ENCODE peak calls at places on chromosomes 13 and 19, in eight cellular contexts. E, N, Y, V, J, C, Z and W are unnamed samples. For H3K9me2, the result is how much of the 10 kb centered on the place peaks cover.

GRCh38 chr13:93559718-93560117 is 333.1 kb downstream of the GPC6 start:
- DNase-seq in Z (no peak), J (no peak), N (no peak), E (no peak), Y (peak), C (no peak), V (no peak), W (peak)

GRCh38 chr19:30516586-30516985 is 144.4 kb downstream of the ZNF536 start:
- DNase-seq in E (no peak), V (no peak), Z (no peak), J (no peak), N (no peak), Y (no peak), C (no peak), W (no peak)

GRCh38 chr19:9757544-9758501 is 10.7 kb downstream of the ZNF846 start:
- DNase-seq in Z (no peak), J (no peak), Y (no peak), E (peak), V (no peak), C (no peak), N (no peak), W (no peak)

GRCh38 chr19:3986260-3987041 is 1.2 kb upstream of the EEF2 start:
- DNase-seq in N (peak), Z (peak), V (peak), Y (peak), E (peak), J (peak), C (peak), W (peak)

GRCh38 chr13:32545083-32545482 is 6.5 kb upstream of the N4BP2L2 start:
- DNase-seq in V (no peak), C (no peak), Z (no peak), N (no peak), E (no peak), Y (no peak), J (no peak), W (no peak)

GRCh38 chr19:10206226-10206873 is 11.6 kb upstream of the DNMT1 start:
- DNase-seq in C (no peak), Z (no peak), N (no peak), Y (peak), J (peak), V (no peak), E (no peak), W (peak)

GRCh38 chr13:46476174-46476573 is 76.8 kb upstream of the LRCH1 start:
- DNase-seq in C (no peak), E (no peak), Y (no peak), Z (no peak), J (no peak), V (no peak), N (no peak), W (no peak)

GRCh38 chr19:43667524-43668405 is 2.2 kb downstream of the PLAUR start:
- DNase-seq in J (no peak), E (peak), N (no peak), Y (no peak), Z (no peak), V (no peak), C (no peak), W (no peak)

GRCh38 chr13:61086052-61086451 is 329.6 kb downstream of the PCDH20 start:
- DNase-seq in N (no peak), V (no peak), Y (no peak), C (no peak), J (no peak), Z (no peak), E (no peak), W (no peak)

GRCh38 chr13:75961911-75962310 is 325.8 kb downstream of the LMO7 start:
- DNase-seq in J (no peak), E (no peak), V (no peak), N (no peak), C (no peak), Z (no peak), Y (no peak), W (no peak)

GRCh38 chr13:70527553-70527952 is 419.3 kb upstream of the KLHL1 start:
- DNase-seq in V (no peak), C (no peak), E (no peak), Y (no peak), N (no peak), Z (peak), J (no peak), W (no peak)

GRCh38 chr19:6150289-6150688 is 14.8 kb downstream of the ACSBG2 start:
- DNase-seq in Y (no peak), J (no peak), E (no peak), N (no peak), V (no peak), Z (no peak), C (no peak), W (no peak)

GRCh38 chr19:11457115-11457514 is 21.7 kb downstream of the PRKCSH start:
- DNase-seq in E (no peak), C (no peak), J (peak), Z (peak), N (no peak), V (no peak), Y (no peak), W (no peak)

GRCh38 chr13:81017525-81018152 is 676.7 kb upstream of the SPRY2 start:
- DNase-seq in Z (peak), J (peak), C (peak), N (peak), E (peak), V (peak), Y (peak), W (no peak)

GRCh38 chr19:11587973-11588631 is 9.2 kb upstream of the ZNF627 start:
- DNase-seq in V (no peak), Z (no peak), Y (no peak), C (no peak), J (no peak), E (no peak), N (no peak), W (no peak)

GRCh38 chr19:31597616-31598015 is 248.4 kb upstream of the TSHZ3 start:
- DNase-seq in J (no peak), C (no peak), Z (no peak), N (no peak), V (no peak), E (no peak), Y (no peak), W (no peak)

GRCh38 chr19:49148784-49149651 is 6.2 kb downstream of the HRC start:
- DNase-seq in J (peak), Z (peak), N (peak), V (peak), C (peak), Y (peak), E (peak), W (peak)

GRCh38 chr19:2358548-2359173 is 1.4 kb upstream of the TMPRSS9 start:
- DNase-seq in J (no peak), N (no peak), C (no peak), E (no peak), Y (no peak), V (no peak), Z (no peak), W (no peak)

GRCh38 chr13:75702476-75702875 is 66.3 kb downstream of the LMO7 start:
- DNase-seq in E (no peak), V (no peak), Y (no peak), N (no peak), Z (no peak), C (no peak), J (no peak), W (no peak)

GRCh38 chr13:34577051-34577450 is 365.0 kb upstream of the NBEA start:
- DNase-seq in V (no peak), E (no peak), Y (peak), C (no peak), Z (no peak), N (no peak), J (no peak), W (no peak)

GRCh38 chr19:3801412-3802096 is 15.4 kb upstream of the MATK start:
- DNase-seq in Y (peak), Z (peak), E (peak), V (no peak), J (no peak), N (no peak), C (no peak), W (no peak)

GRCh38 chr19:17244618-17245534 is 843 bp downstream of the NR2F6 start:
- DNase-seq in Z (peak), J (peak), E (peak), C (no peak), V (peak), N (no peak), Y (no peak), W (peak)

GRCh38 chr13:52644108-52644507 is 1.9 kb downstream of the HNRNPA1L2 start:
- DNase-seq in Z (no peak), Y (peak), J (no peak), C (no peak), E (no peak), N (no peak), V (no peak), W (no peak)

GRCh38 chr13:68304287-68304893 is 1074.3 kb upstream of the PCDH9 start:
- DNase-seq in V (peak), N (peak), E (peak), C (peak), Z (peak), Y (peak), J (peak), W (no peak)

GRCh38 chr19:12792048-12792852 is 964 bp downstream of the JUNB start:
- DNase-seq in N (no peak), Z (peak), Y (peak), E (peak), J (peak), C (peak), V (peak), W (peak)

GRCh38 chr13:48319458-48320395 is 16.2 kb downstream of the RB1 start:
- DNase-seq in Y (no peak), V (no peak), C (no peak), J (no peak), Z (no peak), N (no peak), E (no peak), W (no peak)

GRCh38 chr13:28145049-28145448 is 6.7 kb downstream of the PAN3 start:
- DNase-seq in Y (no peak), C (no peak), N (no peak), Z (no peak), V (no peak), J (no peak), E (no peak), W (no peak)

GRCh38 chr13:99415851-99416331 is 85.4 kb upstream of the TM9SF2 start:
- DNase-seq in J (no peak), C (no peak), V (no peak), Y (no peak), N (no peak), Z (no peak), E (no peak), W (no peak)

GRCh38 chr19:8487137-8487851 is 15.1 kb downstream of the PRAM1 start:
- DNase-seq in V (no peak), C (no peak), Y (no peak), J (no peak), E (no peak), N (no peak), Z (no peak), W (no peak)

GRCh38 chr13:44972956-44973581 is 16.2 kb downstream of the NUFIP1 start:
- DNase-seq in J (peak), Y (peak), C (no peak), V (peak), Z (peak), E (peak), N (peak), W (no peak)

GRCh38 chr13:95564948-95565347 is 12.4 kb downstream of the CLDN10 start:
- DNase-seq in V (no peak), J (no peak), N (no peak), Z (no peak), C (no peak), E (no peak), Y (peak), W (no peak)

GRCh38 chr13:30061217-30061616 is 210.8 kb upstream of the UBL3 start:
- DNase-seq in N (no peak), V (no peak), Y (no peak), C (no peak), E (no peak), Z (no peak), J (no peak), W (no peak)

GRCh38 chr19:11578342-11579142 is 1.1 kb upstream of the ACP5 start:
- DNase-seq in C (no peak), E (peak), J (peak), V (peak), Z (peak), N (no peak), Y (no peak), W (peak)

GRCh38 chr13:40608308-40608707 is 58.1 kb downstream of the FOXO1 start:
- DNase-seq in C (no peak), V (no peak), E (no peak), Z (no peak), Y (no peak), J (no peak), N (no peak), W (no peak)

GRCh38 chr13:51801631-51802099 is 2.3 kb downstream of the DHRS12 start:
- DNase-seq in V (no peak), Z (peak), C (no peak), Y (peak), J (no peak), E (no peak), N (no peak), W (peak)

GRCh38 chr19:8392017-8392591 is 1.9 kb downstream of the RAB11B start:
- DNase-seq in C (no peak), J (peak), Z (peak), E (no peak), N (no peak), Y (no peak), V (no peak), W (no peak)

GRCh38 chr13:106591299-106591698 is 23.4 kb upstream of the ARGLU1 start:
- DNase-seq in N (no peak), Z (no peak), V (no peak), Y (no peak), J (no peak), C (no peak), E (no peak), W (no peak)

GRCh38 chr13:76759877-76760276 is 126.3 kb downstream of the KCTD12 start:
- DNase-seq in N (no peak), Y (no peak), V (no peak), C (no peak), J (no peak), E (no peak), Z (no peak), W (no peak)

DNA sequence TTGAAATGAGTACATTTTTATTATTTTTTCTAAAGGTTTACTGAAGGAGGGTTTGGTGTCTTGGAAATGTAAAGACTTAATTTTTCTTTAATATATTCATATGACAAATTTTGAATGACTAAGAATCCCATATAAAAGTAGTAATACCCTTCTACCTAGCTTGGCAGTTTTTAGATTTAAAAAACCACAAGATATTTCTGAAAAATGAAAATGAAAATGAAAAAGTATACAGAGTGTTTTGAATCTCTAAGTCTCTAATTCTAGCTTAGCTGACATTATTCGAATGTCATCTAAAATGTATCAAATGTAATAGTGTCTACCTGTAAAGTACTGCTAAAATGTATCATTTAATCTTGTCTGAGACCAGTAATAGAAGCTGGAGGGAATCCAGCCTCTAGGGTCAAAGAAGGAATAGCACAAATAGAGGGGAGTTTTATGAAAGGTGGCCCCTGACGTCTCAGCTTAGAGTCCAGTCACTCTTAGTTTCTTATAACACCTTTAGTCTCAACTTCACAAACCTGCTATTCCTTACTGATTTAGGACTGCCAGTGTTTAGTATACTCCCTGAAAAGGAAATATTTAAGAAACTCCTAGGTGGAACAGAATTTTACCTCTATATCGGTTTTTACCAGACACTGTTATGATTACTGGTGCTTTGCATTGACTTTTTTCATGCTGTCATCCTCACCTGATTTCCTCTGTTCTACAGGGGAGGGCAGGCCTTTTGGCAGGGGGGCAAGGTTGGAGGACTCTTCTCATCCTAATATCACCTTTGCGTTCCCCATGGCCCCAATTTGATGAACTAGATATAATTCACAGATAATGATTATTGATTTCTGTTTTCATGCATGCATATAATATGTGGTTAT is 16.2 kb upstream of the MIR17HG start:
- DNase-seq in N (no peak), Y (no peak), C (peak), J (no peak), V (no peak), E (no peak), Z (no peak), W (no peak)
- H3K9me2 ChIP-seq in N (under half), Y (under half), C (under half), J (under half), V (under half), E (under half), Z (under half), W (under half)

GRCh38 chr13:20565120-20565736 is 1.7 kb upstream of the IFT88 start:
- DNase-seq in C (no peak), J (no peak), E (peak), Z (no peak), Y (peak), V (no peak), N (no peak), W (no peak)
- H2AFZ ChIP-seq in C (no peak), J (no peak), E (no peak), Z (no peak), Y (no peak), V (no peak), N (no peak), W (no peak)

GRCh38 chr19:13952154-13953020 is at the start of gene DCAF15:
- DNase-seq in V (peak), J (peak), E (peak), N (peak), C (peak), Y (peak), Z (peak), W (peak)
- TF ChIP-seq CTCF in V (no peak), J (no peak), E (no peak), N (no peak), C (no peak), Y (no peak), Z (no peak), W (no peak)

GRCh38 chr19:20276011-20276738 is 109.2 kb downstream of the ZNF486 start:
- DNase-seq in N (no peak), Z (no peak), V (no peak), Y (no peak), C (no peak), J (no peak), E (no peak), W (no peak)
- H3K9me2 ChIP-seq in N (under half), Z (under half), V (under half), Y (under half), C (under half), J (under half), E (under half), W (under half)